ENCODE peak calls at places on chromosomes 11 and 22, in ten cellular contexts. U, N, D, I, V, C, W, B, F and K are unnamed samples.

GRCh38 chr11:73323464-73323863 is 15.4 kb downstream of the ARHGEF17 start:
- DNase-seq in U (peak), N (no peak), D (peak), I (no peak), V (peak), C (peak), W (peak), B (peak), F (peak), K (no peak)

GRCh38 chr22:36355362-36355761 is 32.4 kb downstream of the MYH9 start:
- DNase-seq in U (no peak), N (no peak), D (peak), I (no peak), V (no peak), C (no peak), W (no peak), B (no peak), F (no peak), K (no peak)

GRCh38 chr22:30821863-30822215 is 127.2 kb downstream of the OSBP2 start:
- DNase-seq in U (no peak), N (no peak), D (no peak), I (no peak), V (no peak), C (no peak), W (no peak), B (no peak), F (no peak), K (no peak)

GRCh38 chr11:78216571-78217287 is 28.0 kb downstream of the USP35 start:
- DNase-seq in U (no peak), N (no peak), D (no peak), I (no peak), V (no peak), C (no peak), W (no peak), B (no peak), F (no peak), K (no peak)

GRCh38 chr11:1523077-1523476 is 36.5 kb upstream of the MOB2 start:
- DNase-seq in U (no peak), N (no peak), D (no peak), I (no peak), V (no peak), C (no peak), W (no peak), B (no peak), F (no peak), K (no peak)

GRCh38 chr11:2592559-2593392 is 107.0 kb downstream of the KCNQ1OT1 start:
- DNase-seq in U (no peak), N (peak), D (no peak), I (no peak), V (no peak), C (no peak), W (no peak), B (no peak), F (no peak), K (no peak)

GRCh38 chr11:102625163-102625562 is at the start of gene MMP20:
- DNase-seq in U (no peak), N (no peak), D (no peak), I (no peak), V (no peak), C (no peak), W (no peak), B (no peak), F (no peak), K (no peak)

GRCh38 chr11:112467721-112468120 is 207.1 kb upstream of the PLET1 start:
- DNase-seq in U (no peak), N (no peak), D (no peak), I (no peak), V (no peak), C (no peak), W (no peak), B (no peak), F (no peak), K (no peak)

GRCh38 chr22:22838148-22838786 is 49.3 kb upstream of the IGLL5 start:
- DNase-seq in U (no peak), N (no peak), D (no peak), I (no peak), V (no peak), C (no peak), W (peak), B (no peak), F (no peak), K (no peak)

GRCh38 chr11:76752321-76753175 is 30.6 kb upstream of the TSKU start:
- DNase-seq in U (peak), N (no peak), D (peak), I (no peak), V (peak), C (peak), W (peak), B (no peak), F (peak), K (peak)

GRCh38 chr11:1872267-1872985 is 19.3 kb downstream of the PRR33 start:
- DNase-seq in U (peak), N (no peak), D (no peak), I (no peak), V (peak), C (no peak), W (no peak), B (no peak), F (no peak), K (no peak)

GRCh38 chr22:23713696-23714595 is 23.1 kb downstream of the RGL4 start:
- DNase-seq in U (no peak), N (no peak), D (no peak), I (no peak), V (no peak), C (no peak), W (no peak), B (no peak), F (no peak), K (no peak)

GRCh38 chr11:122633219-122633829 is 22.2 kb upstream of the UBASH3B start:
- DNase-seq in U (no peak), N (no peak), D (peak), I (no peak), V (peak), C (no peak), W (no peak), B (peak), F (no peak), K (peak)

GRCh38 chr11:134907636-134908035 is 495.6 kb upstream of the B3GAT1 start:
- DNase-seq in U (no peak), N (no peak), D (no peak), I (no peak), V (no peak), C (no peak), W (no peak), B (no peak), F (no peak), K (no peak)

GRCh38 chr11:119218141-119218878 is 12.2 kb downstream of the CBL start:
- DNase-seq in U (no peak), N (no peak), D (peak), I (no peak), V (no peak), C (no peak), W (no peak), B (peak), F (no peak), K (peak)

GRCh38 chr11:26944866-26945664 is 48.8 kb upstream of the FIBIN start:
- DNase-seq in U (no peak), N (no peak), D (peak), I (no peak), V (no peak), C (no peak), W (no peak), B (no peak), F (no peak), K (no peak)

GRCh38 chr11:62124186-62125113 is 639 bp downstream of the INCENP start:
- DNase-seq in U (no peak), N (no peak), D (peak), I (no peak), V (peak), C (no peak), W (no peak), B (peak), F (peak), K (peak)

GRCh38 chr11:110921742-110922200 is 209.5 kb upstream of the ARHGAP20 start:
- DNase-seq in U (no peak), N (no peak), D (peak), I (no peak), V (no peak), C (peak), W (no peak), B (no peak), F (no peak), K (no peak)

GRCh38 chr22:43887391-43887790 is 4.4 kb downstream of the PNPLA5 start:
- DNase-seq in U (no peak), N (no peak), D (no peak), I (no peak), V (no peak), C (no peak), W (no peak), B (no peak), F (no peak), K (no peak)

GRCh38 chr11:4026389-4026788 is 68.2 kb upstream of the RRM1 start:
- DNase-seq in U (no peak), N (no peak), D (no peak), I (no peak), V (no peak), C (no peak), W (no peak), B (peak), F (no peak), K (no peak)

GRCh38 chr11:120210651-120211521 is at the start of gene OAF:
- DNase-seq in U (peak), N (peak), D (peak), I (no peak), V (peak), C (peak), W (peak), B (peak), F (peak), K (peak)

GRCh38 chr11:114162719-114163123 is 103.2 kb downstream of the ZBTB16 start:
- DNase-seq in U (peak), N (no peak), D (peak), I (peak), V (peak), C (peak), W (peak), B (peak), F (peak), K (no peak)

GRCh38 chr22:40709752-40710413 is 30.6 kb downstream of the MCHR1 start:
- DNase-seq in U (peak), N (no peak), D (peak), I (no peak), V (peak), C (no peak), W (peak), B (no peak), F (peak), K (peak)

GRCh38 chr11:57901278-57901677 is 122.4 kb upstream of the OR9Q1 start:
- DNase-seq in U (no peak), N (no peak), D (no peak), I (no peak), V (no peak), C (no peak), W (no peak), B (no peak), F (no peak), K (peak)

GRCh38 chr11:120991830-120992686 is 31.8 kb upstream of the TBCEL start:
- DNase-seq in U (no peak), N (no peak), D (no peak), I (no peak), V (no peak), C (no peak), W (no peak), B (no peak), F (no peak), K (no peak)

GRCh38 chr11:61971177-61972111 is 4.0 kb upstream of the FTH1 start:
- DNase-seq in U (peak), N (peak), D (peak), I (peak), V (peak), C (peak), W (peak), B (peak), F (peak), K (peak)

GRCh38 chr11:115452245-115452644 is 52.0 kb downstream of the CADM1 start:
- DNase-seq in U (no peak), N (no peak), D (no peak), I (no peak), V (no peak), C (no peak), W (no peak), B (no peak), F (no peak), K (no peak)

GRCh38 chr11:10459029-10459970 is 4.2 kb downstream of the AMPD3 start:
- DNase-seq in U (no peak), N (peak), D (no peak), I (no peak), V (no peak), C (no peak), W (no peak), B (no peak), F (no peak), K (no peak)

GRCh38 chr22:29225422-29226090 is 19.9 kb downstream of the EMID1 start:
- DNase-seq in U (peak), N (peak), D (peak), I (no peak), V (peak), C (no peak), W (peak), B (peak), F (peak), K (no peak)

GRCh38 chr11:130722401-130722800 is 193.9 kb downstream of the SNX19 start:
- DNase-seq in U (no peak), N (no peak), D (no peak), I (no peak), V (no peak), C (no peak), W (no peak), B (no peak), F (no peak), K (no peak)

GRCh38 chr22:27846248-27846760 is 44.7 kb upstream of the MN1 start:
- DNase-seq in U (no peak), N (no peak), D (no peak), I (no peak), V (no peak), C (no peak), W (no peak), B (no peak), F (no peak), K (no peak)

GRCh38 chr11:81080476-81080875 is 1639.6 kb upstream of the TENM4 start:
- DNase-seq in U (no peak), N (no peak), D (no peak), I (no peak), V (no peak), C (no peak), W (no peak), B (no peak), F (no peak), K (no peak)
- TF ChIP-seq POLR2A in U (no peak), N (no peak), D (no peak), I (no peak), V (no peak), C (no peak), W (no peak), B (no peak), F (no peak), K (no peak)

DNA sequence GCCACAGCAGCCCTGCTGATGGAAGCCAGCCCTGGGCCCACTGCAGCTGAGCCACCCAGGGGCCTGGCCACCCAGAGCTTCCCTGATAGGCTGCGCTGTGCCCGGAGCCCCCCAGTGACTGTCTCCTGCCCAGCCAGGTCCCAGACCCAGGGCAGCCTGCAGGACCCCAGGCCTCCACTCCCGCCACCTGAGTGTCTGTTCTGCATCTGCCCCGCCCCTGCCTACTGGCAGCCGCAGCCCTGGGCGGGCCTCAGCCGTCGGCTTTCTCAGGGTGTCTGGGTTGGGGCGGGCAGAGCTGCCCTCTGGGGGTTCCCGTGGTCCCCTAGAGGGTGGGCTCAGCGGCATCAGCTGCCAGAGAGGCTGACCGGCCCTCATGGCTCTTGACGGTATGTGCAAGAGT is 12.5 kb upstream of the PIM3 start:
- DNase-seq in U (no peak), N (no peak), D (no peak), I (no peak), V (no peak), C (peak), W (no peak), B (no peak), F (peak), K (no peak)
- TF ChIP-seq POLR2A in U (no peak), N (no peak), D (no peak), I (no peak), V (no peak), C (no peak), W (no peak), B (no peak), F (peak), K (no peak)

DNA sequence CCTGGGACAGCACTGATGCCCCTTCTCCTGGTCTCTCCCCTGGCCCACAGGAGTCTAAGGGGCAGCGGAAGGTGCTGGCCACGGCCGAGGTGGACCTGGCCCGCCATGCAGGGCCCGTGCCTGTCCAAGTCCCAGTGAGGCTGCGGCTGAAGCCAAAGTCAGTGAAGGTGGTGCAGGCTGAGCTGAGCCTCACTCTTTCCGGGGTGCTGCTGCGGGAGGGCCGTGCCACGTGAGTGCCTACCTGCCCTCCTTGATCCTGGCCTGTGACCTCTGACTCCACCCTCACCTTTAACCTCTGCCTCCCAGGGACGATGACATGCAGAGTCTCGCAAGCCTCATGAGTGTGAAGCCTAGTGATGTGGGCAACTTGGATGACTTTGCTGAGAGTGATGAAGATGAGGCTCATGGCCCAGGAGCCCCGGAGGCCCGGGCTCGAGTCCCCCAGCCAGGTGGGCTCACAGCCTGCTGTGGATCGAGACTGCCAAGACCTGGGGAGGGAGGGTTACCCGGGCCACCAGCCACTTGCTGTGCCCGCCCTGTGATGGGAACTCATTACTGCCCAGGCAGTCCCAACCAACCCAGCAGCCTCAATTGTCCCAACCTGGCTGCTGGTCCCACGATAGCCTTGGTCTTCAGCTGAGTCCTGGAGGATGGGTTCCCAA is 4.3 kb downstream of the EHBP1L1 start:
- DNase-seq in U (no peak), N (no peak), D (no peak), I (no peak), V (no peak), C (no peak), W (no peak), B (no peak), F (no peak), K (no peak)
- TF ChIP-seq POLR2A in U (no peak), N (no peak), D (no peak), I (no peak), V (no peak), C (no peak), W (no peak), B (no peak), F (no peak), K (no peak)

GRCh38 chr11:66347425-66348276 is at the start of gene B4GAT1:
- DNase-seq in U (peak), N (peak), D (peak), I (no peak), V (peak), C (peak), W (peak), B (peak), F (peak), K (peak)
- TF ChIP-seq POLR2A in U (no peak), N (peak), D (peak), I (no peak), V (peak), C (no peak), W (no peak), B (no peak), F (peak), K (peak)

GRCh38 chr11:118202599-118203422 is 22.0 kb downstream of the JAML start:
- DNase-seq in U (no peak), N (no peak), D (no peak), I (no peak), V (no peak), C (peak), W (no peak), B (no peak), F (peak), K (no peak)
- TF ChIP-seq POLR2A in U (no peak), N (no peak), D (no peak), I (no peak), V (no peak), C (no peak), W (no peak), B (no peak), F (no peak), K (no peak)

DNA sequence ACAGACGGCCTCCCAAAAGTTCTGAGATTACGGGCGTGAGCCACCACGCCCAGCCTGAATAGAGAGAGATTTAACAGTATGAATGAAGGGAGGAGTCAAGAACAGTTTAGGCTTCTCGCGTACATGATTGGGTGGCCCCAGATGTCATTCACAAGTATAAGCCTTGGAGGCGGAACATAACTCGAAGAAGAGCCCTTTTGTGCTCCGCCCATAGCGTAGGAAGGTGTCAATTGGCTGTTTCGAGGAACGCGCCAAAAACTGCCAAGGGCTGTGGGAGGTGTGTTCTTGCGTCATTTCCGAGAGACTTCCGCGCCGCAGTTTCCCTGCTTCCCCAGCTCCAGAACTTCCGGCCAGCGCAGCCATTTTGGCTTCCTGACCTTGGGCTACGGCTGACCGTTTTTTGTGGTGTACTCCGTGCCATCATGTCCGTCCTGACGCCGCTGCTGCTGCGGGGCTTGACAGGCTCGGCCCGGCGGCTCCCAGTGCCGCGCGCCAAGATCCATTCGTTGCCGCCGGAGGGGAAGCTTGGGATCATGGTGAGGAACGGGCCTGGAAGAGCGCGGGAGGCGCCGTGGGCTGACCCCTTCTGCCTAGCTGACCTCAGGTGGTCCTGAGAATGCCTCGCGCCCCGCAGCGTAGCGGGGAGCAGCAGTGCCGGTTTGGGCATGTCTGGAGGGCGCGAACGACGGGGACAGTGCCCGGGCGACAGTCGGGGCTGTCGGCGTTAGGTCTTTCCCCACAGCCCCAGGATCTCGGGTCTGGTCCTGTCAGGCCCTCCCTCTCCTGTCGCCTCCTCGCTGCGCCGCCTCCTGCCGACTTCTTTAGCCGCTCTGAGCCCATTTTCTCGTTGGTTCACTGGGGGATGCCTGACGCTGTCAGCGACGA is at the start of gene COX8A:
- DNase-seq in U (peak), N (peak), D (peak), I (peak), V (peak), C (peak), W (peak), B (peak), F (peak), K (peak)
- TF ChIP-seq POLR2A in U (peak), N (peak), D (peak), I (no peak), V (peak), C (no peak), W (no peak), B (peak), F (peak), K (peak)